ENCODE peak calls at places on chromosome 14, in five cellular contexts. M, R, Q, E and Y are unnamed samples.

GRCh38 chr14:105094193-105094907 is 29.1 kb upstream of the GPR132 start:
- DNase-seq in E (no peak), M (no peak), Q (no peak), R (no peak), Y (no peak)

GRCh38 chr14:37594238-37594915 is 672 bp downstream of the FOXA1 start:
- DNase-seq in Q (peak; percentile 76), R (no peak), E (peak; percentile 79), M (peak; percentile 85), Y (peak; percentile 90)

GRCh38 chr14:64549805-64550538 is at the start of gene PPP1R36:
- DNase-seq in M (peak; percentile 74), Q (no peak), E (peak; percentile 28), R (no peak), Y (no peak)

GRCh38 chr14:95134304-95134933 is 22.9 kb downstream of the DICER1 start:
- DNase-seq in R (no peak), Q (no peak), E (no peak), M (no peak), Y (no peak)

GRCh38 chr14:57502581-57503254 is 9.1 kb upstream of the CCDC198 start:
- DNase-seq in E (peak; percentile 24), Q (no peak), R (peak; percentile 42), M (no peak), Y (no peak)

GRCh38 chr14:28280530-28280929 is 486.1 kb upstream of the FOXG1 start:
- DNase-seq in Q (no peak), R (no peak), M (no peak), E (no peak), Y (no peak)

GRCh38 chr14:82872494-82872893 is 1338.8 kb upstream of the SEL1L start:
- DNase-seq in R (no peak), Q (no peak), M (no peak), E (no peak), Y (no peak)

GRCh38 chr14:87386453-87386980 is 606.5 kb downstream of the GALC start:
- DNase-seq in E (no peak), R (no peak), Q (no peak), M (no peak), Y (no peak)

GRCh38 chr14:24312736-24313507 is 1.6 kb downstream of the LTB4R start:
- DNase-seq in M (peak; percentile 89), Q (no peak), R (no peak), E (peak; percentile 55), Y (no peak)

DNA sequence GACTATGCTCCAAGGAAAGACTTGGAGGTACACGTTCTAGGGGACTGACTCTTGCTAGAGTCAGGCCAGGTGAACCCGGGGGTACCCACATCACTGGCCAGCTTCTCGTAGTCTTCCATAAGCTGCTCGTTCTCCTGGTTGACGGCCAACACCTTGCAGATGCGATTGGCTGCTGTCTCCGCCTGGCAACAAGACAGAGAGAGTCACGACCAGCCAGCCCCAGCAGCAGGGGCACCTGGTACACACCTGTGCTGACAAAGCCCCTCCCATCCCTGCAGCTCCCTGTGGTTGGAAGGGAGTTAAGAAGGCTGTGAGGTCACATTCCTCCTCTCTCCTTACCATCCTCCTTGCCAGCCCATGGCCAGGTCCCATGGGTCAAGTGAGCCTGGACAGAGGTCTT is 85.5 kb downstream of the ACTN1 start:
- DNase-seq in M (no peak), Q (no peak), E (no peak), R (no peak), Y (no peak)
- H3K27ac ChIP-seq in M (no peak overlapping the region), Q (no peak overlapping the region), E (no peak overlapping the region), R (no peak overlapping the region), Y (no peak overlapping the region)

DNA sequence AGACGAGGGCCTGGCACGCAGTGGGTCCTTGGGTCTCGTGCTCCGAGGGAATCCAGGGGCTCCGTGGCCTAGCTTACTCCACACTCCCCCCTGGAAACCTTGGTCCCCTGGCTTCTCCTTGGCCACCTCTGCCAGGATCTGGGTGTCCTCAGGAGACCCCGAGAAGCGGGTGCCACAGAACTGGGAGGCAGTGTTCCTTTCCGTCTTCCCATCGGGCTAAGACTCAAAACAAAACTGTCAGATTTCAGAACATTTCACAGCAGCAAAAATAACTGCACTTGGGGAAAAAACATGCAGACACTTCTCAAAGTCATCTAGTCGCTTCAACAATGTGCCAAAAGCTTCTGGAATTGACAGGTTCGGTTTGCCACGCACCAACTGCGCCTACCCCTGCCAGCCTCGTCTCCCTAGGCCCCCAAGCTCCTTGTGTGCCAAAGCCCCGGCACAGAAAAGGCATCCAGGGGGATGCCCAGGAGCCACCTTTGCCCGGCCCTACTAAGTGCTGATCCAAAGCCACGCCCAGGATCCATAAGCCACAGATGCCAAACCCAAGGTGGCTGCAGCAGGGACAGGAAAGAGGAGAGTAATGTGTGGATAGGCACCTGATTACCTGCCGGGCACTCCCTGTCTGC is 58.4 kb upstream of the DIO3 start:
- DNase-seq in Q (no peak), R (peak; percentile 14), E (no peak), M (peak; percentile 36), Y (no peak)
- H3K27me3 ChIP-seq in Q (no peaks in the 10 kb centered on the region), R (no peaks in the 10 kb centered on the region), E (no peaks in the 10 kb centered on the region), M (no peaks in the 10 kb centered on the region), Y (no peaks in the 10 kb centered on the region)

DNA sequence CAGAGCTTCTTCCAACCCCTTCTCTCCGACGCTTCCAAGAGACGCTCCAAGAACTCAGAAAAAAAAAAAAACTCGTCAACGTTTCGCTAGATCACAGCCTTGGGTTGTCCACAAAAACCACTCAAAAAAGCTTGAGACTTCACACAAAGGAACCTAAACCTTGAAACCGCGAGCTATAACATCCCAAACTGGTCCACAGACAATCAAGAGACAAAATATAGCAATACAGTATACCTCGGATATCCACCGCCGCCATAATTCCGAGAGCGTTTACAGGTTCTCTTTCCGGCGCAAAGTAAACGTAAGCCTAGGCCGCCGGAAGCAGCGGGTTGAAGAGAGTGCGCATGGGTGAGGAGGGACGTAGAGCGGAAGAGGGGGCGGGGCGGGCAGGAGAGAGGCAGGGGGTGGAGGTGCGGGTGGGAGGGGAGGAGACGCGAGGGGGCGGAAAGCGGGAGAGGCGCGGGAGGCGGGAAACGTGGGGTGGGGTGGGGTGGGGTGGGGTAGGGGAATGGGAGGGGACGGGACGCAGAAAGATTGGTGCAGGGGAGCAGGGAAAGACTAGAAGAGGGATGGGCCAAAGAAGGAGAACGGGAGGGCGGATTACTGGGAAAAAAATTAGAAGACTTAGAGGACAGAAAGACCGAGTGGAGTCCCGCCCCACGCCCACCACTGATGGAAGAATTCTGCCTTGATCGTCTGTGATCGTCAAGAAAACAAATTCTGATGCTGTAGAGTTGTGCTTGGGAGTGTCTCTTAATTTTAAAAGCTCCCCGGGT is at the start of gene MED6:
- DNase-seq in R (peak; percentile 91), Q (peak; percentile 82), E (peak; percentile 94), M (peak; percentile 97), Y (peak; percentile 91)
- TF ChIP-seq POLR2A in R (peak; percentile 38), Q (no peak), E (no peak), M (no peak), Y (no peak)

GRCh38 chr14:70981005-70981952 is 74.0 kb downstream of the PCNX1 start:
- DNase-seq in M (no peak), R (no peak), Q (no peak), E (no peak), Y (no peak)
- H3K27ac ChIP-seq in M (no peak overlapping the region), R (no peak overlapping the region), Q (no peak overlapping the region), E (no peak overlapping the region), Y (no peak overlapping the region)